ENCODE peak calls at places on chromosomes 7 and 10, in four cellular contexts. S, C, Z and R are unnamed samples.

GRCh38 chr7:117412390-117412789 is 14.9 kb downstream of the ASZ1 start:
- DNase-seq in Z (no peak), S (no peak), C (no peak), R (no peak)

GRCh38 chr7:54964136-54964535 is 54.7 kb upstream of the EGFR start:
- DNase-seq in S (no peak), Z (no peak), C (no peak), R (no peak)

GRCh38 chr10:9227679-9228365 is 1173.3 kb downstream of the GATA3 start:
- DNase-seq in C (no peak), Z (no peak), S (no peak), R (no peak)

GRCh38 chr7:64559206-64559605 is 3.7 kb downstream of the ZNF680 start:
- DNase-seq in C (no peak), Z (peak; percentile 70), S (no peak), R (peak; percentile 63)

GRCh38 chr7:27157717-27158431 is 1.4 kb upstream of the HOXA7 start:
- DNase-seq in S (no peak), Z (no peak), C (no peak), R (no peak)

GRCh38 chr10:48215148-48215982 is 59.1 kb downstream of the FRMPD2 start:
- DNase-seq in Z (peak; percentile 32), C (no peak), S (peak; percentile 14), R (peak; percentile 55)

GRCh38 chr10:92695679-92696605 is 6.2 kb downstream of the HHEX start:
- DNase-seq in Z (peak; percentile 80), C (no peak), S (no peak), R (peak; percentile 82)

GRCh38 chr10:73218466-73219191 is 28.4 kb downstream of the DNAJC9 start:
- DNase-seq in C (no peak), S (no peak), Z (peak; percentile 47), R (peak; percentile 14)

GRCh38 chr10:110840923-110841428 is 30.8 kb upstream of the PDCD4 start:
- DNase-seq in S (no peak), Z (no peak), C (no peak), R (no peak)

GRCh38 chr10:119316729-119317097 is 109.3 kb downstream of the GRK5 start:
- DNase-seq in S (no peak), Z (peak; percentile 89), C (no peak), R (peak; percentile 90)

GRCh38 chr10:17335065-17335464 is 107.0 kb downstream of the VIM start:
- DNase-seq in C (no peak), Z (peak; percentile 92), S (no peak), R (peak; percentile 53)

GRCh38 chr10:103888113-103888841 is 29.7 kb downstream of the STN1 start:
- DNase-seq in C (no peak), S (peak; percentile 6), Z (peak; percentile 90), R (peak; percentile 92)

GRCh38 chr7:156545989-156546388 is 94.6 kb upstream of the RNF32 start:
- DNase-seq in C (no peak), Z (no peak), S (no peak), R (peak; percentile 15)

GRCh38 chr7:28406192-28406591 is 6.1 kb upstream of the CREB5 start:
- DNase-seq in C (no peak), S (no peak), Z (no peak), R (peak; percentile 29)

GRCh38 chr7:94394058-94394398 is 667 bp upstream of the COL1A2 start:
- DNase-seq in Z (peak; percentile 88), C (no peak), S (no peak), R (no peak)

GRCh38 chr10:131905603-131906268 is 4.9 kb downstream of the PPP2R2D start:
- DNase-seq in S (no peak), Z (no peak), C (no peak), R (no peak)